ENCODE peak calls at places on chromosomes 6 and 20, in nine cellular contexts. One of them, this sample, is unnamed.

GRCh38 chr6:137112067-137112355 is 61.4 kb downstream of the IL22RA2 start:
- DNase-seq in prostate gland: no peak
- DNase-seq in mammary epithelial cell: peak; percentile 80
- DNase-seq in HCT116: no peak
- DNase-seq in endodermal cell: no peak
- DNase-seq in breast epithelium: no peak
- DNase-seq in body of pancreas: no peak
- DNase-seq in CD8-positive, alpha-beta memory T cell: no peak
- DNase-seq in psoas muscle: no peak
- DNase-seq in this sample: no peak

GRCh38 chr6:107712523-107713213 is 111.4 kb downstream of the SCML4 start:
- DNase-seq in mammary epithelial cell: peak; percentile 91
- DNase-seq in body of pancreas: no peak
- DNase-seq in prostate gland: no peak
- DNase-seq in psoas muscle: no peak
- DNase-seq in breast epithelium: no peak
- DNase-seq in endodermal cell: no peak
- DNase-seq in CD8-positive, alpha-beta memory T cell: no peak
- DNase-seq in HCT116: no peak
- DNase-seq in this sample: no peak

GRCh38 chr6:75431379-75431778 is 62.2 kb downstream of the FILIP1 start:
- DNase-seq in endodermal cell: no peak
- DNase-seq in mammary epithelial cell: peak; percentile 9
- DNase-seq in breast epithelium: no peak
- DNase-seq in psoas muscle: peak; percentile 37
- DNase-seq in CD8-positive, alpha-beta memory T cell: no peak
- DNase-seq in body of pancreas: no peak
- DNase-seq in prostate gland: no peak
- DNase-seq in HCT116: no peak
- DNase-seq in this sample: no peak

GRCh38 chr6:6657085-6657819 is 68.7 kb downstream of the LY86 start:
- DNase-seq in mammary epithelial cell: no peak
- DNase-seq in breast epithelium: no peak
- DNase-seq in prostate gland: no peak
- DNase-seq in HCT116: no peak
- DNase-seq in endodermal cell: no peak
- DNase-seq in body of pancreas: no peak
- DNase-seq in psoas muscle: no peak
- DNase-seq in CD8-positive, alpha-beta memory T cell: no peak
- DNase-seq in this sample: no peak

GRCh38 chr20:58661298-58662141 is 10.4 kb downstream of the STX16 start:
- DNase-seq in endodermal cell: no peak
- DNase-seq in HCT116: no peak
- DNase-seq in breast epithelium: no peak
- DNase-seq in body of pancreas: no peak
- DNase-seq in mammary epithelial cell: no peak
- DNase-seq in psoas muscle: no peak
- DNase-seq in prostate gland: no peak
- DNase-seq in CD8-positive, alpha-beta memory T cell: peak; percentile 24
- DNase-seq in this sample: no peak

GRCh38 chr6:38676236-38676973 is 26.5 kb downstream of the GLO1 start:
- DNase-seq in psoas muscle: no peak
- DNase-seq in endodermal cell: no peak
- DNase-seq in body of pancreas: no peak
- DNase-seq in prostate gland: no peak
- DNase-seq in breast epithelium: no peak
- DNase-seq in CD8-positive, alpha-beta memory T cell: no peak
- DNase-seq in mammary epithelial cell: no peak
- DNase-seq in HCT116: no peak
- DNase-seq in this sample: no peak

GRCh38 chr6:74631558-74631957 is 574.3 kb downstream of the COL12A1 start:
- DNase-seq in body of pancreas: no peak
- DNase-seq in endodermal cell: no peak
- DNase-seq in psoas muscle: no peak
- DNase-seq in mammary epithelial cell: no peak
- DNase-seq in breast epithelium: no peak
- DNase-seq in prostate gland: no peak
- DNase-seq in CD8-positive, alpha-beta memory T cell: no peak
- DNase-seq in HCT116: no peak
- DNase-seq in this sample: no peak

GRCh38 chr20:32648761-32649615 is 24.8 kb downstream of the C20orf203 start:
- DNase-seq in mammary epithelial cell: peak; percentile 67
- DNase-seq in prostate gland: no peak
- DNase-seq in psoas muscle: no peak
- DNase-seq in body of pancreas: no peak
- DNase-seq in breast epithelium: peak; percentile 27
- DNase-seq in endodermal cell: peak; percentile 35
- DNase-seq in HCT116: peak; percentile 13
- DNase-seq in CD8-positive, alpha-beta memory T cell: no peak
- DNase-seq in this sample: no peak

GRCh38 chr6:119966484-119966883 is 616.9 kb upstream of the MAN1A1 start:
- DNase-seq in prostate gland: no peak
- DNase-seq in mammary epithelial cell: no peak
- DNase-seq in CD8-positive, alpha-beta memory T cell: no peak
- DNase-seq in body of pancreas: no peak
- DNase-seq in HCT116: no peak
- DNase-seq in breast epithelium: no peak
- DNase-seq in endodermal cell: peak; percentile 85
- DNase-seq in psoas muscle: no peak
- DNase-seq in this sample: no peak

GRCh38 chr6:44630125-44631028 is 242.9 kb downstream of the CDC5L start:
- DNase-seq in psoas muscle: no peak
- DNase-seq in CD8-positive, alpha-beta memory T cell: no peak
- DNase-seq in endodermal cell: peak; percentile 93
- DNase-seq in HCT116: peak; percentile 42
- DNase-seq in prostate gland: peak; percentile 13
- DNase-seq in breast epithelium: no peak
- DNase-seq in mammary epithelial cell: peak; percentile 33
- DNase-seq in body of pancreas: peak; percentile 24
- DNase-seq in this sample: no peak

GRCh38 chr6:161137839-161138544 is 135.9 kb downstream of the AGPAT4 start:
- DNase-seq in endodermal cell: no peak
- DNase-seq in body of pancreas: no peak
- DNase-seq in prostate gland: no peak
- DNase-seq in HCT116: no peak
- DNase-seq in CD8-positive, alpha-beta memory T cell: no peak
- DNase-seq in mammary epithelial cell: peak; percentile 90
- DNase-seq in psoas muscle: no peak
- DNase-seq in breast epithelium: no peak
- DNase-seq in this sample: no peak

GRCh38 chr20:36654506-36654905 is 8.5 kb upstream of the SLA2 start:
- DNase-seq in prostate gland: no peak
- DNase-seq in body of pancreas: no peak
- DNase-seq in HCT116: no peak
- DNase-seq in breast epithelium: no peak
- DNase-seq in mammary epithelial cell: no peak
- DNase-seq in psoas muscle: no peak
- DNase-seq in CD8-positive, alpha-beta memory T cell: no peak
- DNase-seq in endodermal cell: no peak
- DNase-seq in this sample: no peak

GRCh38 chr20:36656733-36657132 is 10.7 kb upstream of the SLA2 start:
- DNase-seq in endodermal cell: no peak
- DNase-seq in psoas muscle: no peak
- DNase-seq in prostate gland: no peak
- DNase-seq in mammary epithelial cell: no peak
- DNase-seq in HCT116: no peak
- DNase-seq in body of pancreas: no peak
- DNase-seq in CD8-positive, alpha-beta memory T cell: no peak
- DNase-seq in breast epithelium: no peak
- DNase-seq in this sample: no peak

GRCh38 chr20:36658300-36658699 is 12.3 kb upstream of the SLA2 start:
- DNase-seq in endodermal cell: no peak
- DNase-seq in prostate gland: no peak
- DNase-seq in psoas muscle: no peak
- DNase-seq in HCT116: no peak
- DNase-seq in body of pancreas: no peak
- DNase-seq in mammary epithelial cell: no peak
- DNase-seq in breast epithelium: no peak
- DNase-seq in CD8-positive, alpha-beta memory T cell: peak; percentile 8
- DNase-seq in this sample: no peak

GRCh38 chr20:36647194-36648121 is 1.5 kb upstream of the SLA2 start:
- DNase-seq in psoas muscle: no peak
- DNase-seq in mammary epithelial cell: no peak
- DNase-seq in body of pancreas: no peak
- DNase-seq in endodermal cell: no peak
- DNase-seq in CD8-positive, alpha-beta memory T cell: no peak
- DNase-seq in HCT116: no peak
- DNase-seq in prostate gland: no peak
- DNase-seq in breast epithelium: no peak
- DNase-seq in this sample: no peak

DNA sequence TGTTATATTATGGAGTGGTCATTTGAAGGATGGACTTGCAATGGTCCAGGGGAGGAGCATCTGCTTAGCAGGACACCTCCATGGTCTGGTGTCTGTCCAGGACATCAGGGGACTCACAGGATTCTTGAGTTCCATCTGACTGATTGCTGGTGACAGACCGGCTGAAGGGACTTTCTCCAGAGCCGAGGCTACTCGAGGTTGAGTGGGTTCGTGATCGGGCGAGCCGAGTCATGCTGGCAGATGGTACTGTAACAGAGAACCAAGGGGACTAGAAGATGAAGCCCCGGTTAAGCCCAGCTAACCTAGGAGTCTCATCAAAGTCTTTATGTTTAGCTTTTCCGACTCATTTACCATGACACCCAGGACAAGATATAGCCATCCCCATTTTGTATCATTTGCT is 7.5 kb upstream of the SLA2 start:
- DNase-seq in breast epithelium: no peak
- DNase-seq in endodermal cell: no peak
- DNase-seq in HCT116: no peak
- DNase-seq in psoas muscle: no peak
- DNase-seq in prostate gland: no peak
- DNase-seq in mammary epithelial cell: no peak
- DNase-seq in body of pancreas: no peak
- DNase-seq in CD8-positive, alpha-beta memory T cell: no peak
- DNase-seq in this sample: no peak
- H3K27ac ChIP-seq in breast epithelium: no peak overlapping the region
- H3K27ac ChIP-seq in endodermal cell: no peak overlapping the region
- H3K27ac ChIP-seq in HCT116: no peak overlapping the region
- H3K27ac ChIP-seq in psoas muscle: no peak overlapping the region
- H3K27ac ChIP-seq in prostate gland: no peak overlapping the region
- H3K27ac ChIP-seq in mammary epithelial cell: no peak overlapping the region
- H3K27ac ChIP-seq in body of pancreas: no peak overlapping the region
- H3K27ac ChIP-seq in CD8-positive, alpha-beta memory T cell: no peak overlapping the region
- H3K27ac ChIP-seq in this sample: no peak overlapping the region

GRCh38 chr6:158767714-158768113 is 51.5 kb downstream of the EZR start:
- DNase-seq in psoas muscle: no peak
- DNase-seq in mammary epithelial cell: no peak
- DNase-seq in endodermal cell: no peak
- DNase-seq in prostate gland: no peak
- DNase-seq in HCT116: no peak
- DNase-seq in breast epithelium: no peak
- DNase-seq in body of pancreas: no peak
- DNase-seq in CD8-positive, alpha-beta memory T cell: no peak
- DNase-seq in this sample: no peak
- H3K36me3 ChIP-seq in psoas muscle: peaks cover 89% of the 10 kb centered on the region
- H3K36me3 ChIP-seq in mammary epithelial cell: peaks cover 57% of the 10 kb centered on the region
- H3K36me3 ChIP-seq in endodermal cell: peaks cover 88% of the 10 kb centered on the region
- H3K36me3 ChIP-seq in prostate gland: peaks cover 23% of the 10 kb centered on the region
- H3K36me3 ChIP-seq in HCT116: peaks cover 58% of the 10 kb centered on the region
- H3K36me3 ChIP-seq in breast epithelium: no peaks in the 10 kb centered on the region
- H3K36me3 ChIP-seq in body of pancreas: peaks cover 46% of the 10 kb centered on the region
- H3K36me3 ChIP-seq in CD8-positive, alpha-beta memory T cell: peaks cover 69% of the 10 kb centered on the region
- H3K36me3 ChIP-seq in this sample: peaks cover 38% of the 10 kb centered on the region

DNA sequence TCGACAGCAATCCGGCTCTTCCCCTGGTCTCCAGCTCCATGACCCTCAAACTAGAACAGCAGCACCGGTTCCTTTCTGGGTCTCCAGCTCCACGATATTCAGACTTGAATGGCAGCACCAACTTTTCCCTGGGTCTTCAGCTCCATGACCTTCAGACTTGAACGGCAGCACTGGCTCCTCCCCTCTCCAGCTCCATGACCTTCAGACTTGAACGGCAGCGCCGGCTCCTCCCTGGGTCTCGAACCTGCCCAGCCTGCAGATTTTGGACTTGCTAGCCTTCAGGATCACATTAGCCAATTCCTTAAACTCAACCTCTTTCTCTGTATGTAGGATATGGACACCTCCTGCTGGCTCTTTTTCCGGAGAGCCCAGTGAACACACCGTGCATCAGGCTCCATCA is 350.9 kb downstream of the PREX1 start:
- DNase-seq in prostate gland: no peak
- DNase-seq in psoas muscle: no peak
- DNase-seq in mammary epithelial cell: no peak
- DNase-seq in HCT116: no peak
- DNase-seq in body of pancreas: no peak
- DNase-seq in CD8-positive, alpha-beta memory T cell: no peak
- DNase-seq in breast epithelium: no peak
- DNase-seq in endodermal cell: no peak
- DNase-seq in this sample: no peak
- H3K27me3 ChIP-seq in prostate gland: peaks cover 8% of the 10 kb centered on the region
- H3K27me3 ChIP-seq in psoas muscle: peaks cover 3% of the 10 kb centered on the region
- H3K27me3 ChIP-seq in mammary epithelial cell: no peaks in the 10 kb centered on the region
- H3K27me3 ChIP-seq in HCT116: peaks cover 94% of the 10 kb centered on the region
- H3K27me3 ChIP-seq in body of pancreas: no peaks in the 10 kb centered on the region
- H3K27me3 ChIP-seq in CD8-positive, alpha-beta memory T cell: peaks cover 11% of the 10 kb centered on the region
- H3K27me3 ChIP-seq in breast epithelium: peaks cover 23% of the 10 kb centered on the region
- H3K27me3 ChIP-seq in endodermal cell: peaks cover 48% of the 10 kb centered on the region
- H3K27me3 ChIP-seq in this sample: no peaks in the 10 kb centered on the region

GRCh38 chr6:126054802-126055201 is 68.5 kb downstream of the TRMT11 start:
- DNase-seq in breast epithelium: no peak
- DNase-seq in psoas muscle: no peak
- DNase-seq in endodermal cell: no peak
- DNase-seq in body of pancreas: no peak
- DNase-seq in mammary epithelial cell: no peak
- DNase-seq in CD8-positive, alpha-beta memory T cell: no peak
- DNase-seq in HCT116: no peak
- DNase-seq in prostate gland: no peak
- DNase-seq in this sample: no peak
- H3K27ac ChIP-seq in breast epithelium: no peak overlapping the region
- H3K27ac ChIP-seq in psoas muscle: no peak overlapping the region
- H3K27ac ChIP-seq in endodermal cell: no peak overlapping the region
- H3K27ac ChIP-seq in body of pancreas: no peak overlapping the region
- H3K27ac ChIP-seq in mammary epithelial cell: no peak overlapping the region
- H3K27ac ChIP-seq in CD8-positive, alpha-beta memory T cell: no peak overlapping the region
- H3K27ac ChIP-seq in HCT116: no peak overlapping the region
- H3K27ac ChIP-seq in prostate gland: no peak overlapping the region
- H3K27ac ChIP-seq in this sample: no peak overlapping the region

GRCh38 chr20:63966172-63966943 is 3.4 kb downstream of the ZNF512B start:
- DNase-seq in HCT116: no peak
- DNase-seq in breast epithelium: no peak
- DNase-seq in prostate gland: no peak
- DNase-seq in endodermal cell: peak; percentile 30
- DNase-seq in CD8-positive, alpha-beta memory T cell: no peak
- DNase-seq in body of pancreas: no peak
- DNase-seq in psoas muscle: no peak
- DNase-seq in mammary epithelial cell: no peak
- DNase-seq in this sample: no peak
- H3K36me3 ChIP-seq in HCT116: no peaks in the 10 kb centered on the region
- H3K36me3 ChIP-seq in breast epithelium: peaks cover 7% of the 10 kb centered on the region
- H3K36me3 ChIP-seq in prostate gland: no peaks in the 10 kb centered on the region
- H3K36me3 ChIP-seq in endodermal cell: peaks cover 34% of the 10 kb centered on the region
- H3K36me3 ChIP-seq in CD8-positive, alpha-beta memory T cell: peaks cover 4% of the 10 kb centered on the region
- H3K36me3 ChIP-seq in body of pancreas: no peaks in the 10 kb centered on the region
- H3K36me3 ChIP-seq in psoas muscle: peaks cover 49% of the 10 kb centered on the region
- H3K36me3 ChIP-seq in mammary epithelial cell: no peaks in the 10 kb centered on the region
- H3K36me3 ChIP-seq in this sample: no peaks in the 10 kb centered on the region

GRCh38 chr6:98831057-98832031 is 3.0 kb upstream of the POU3F2 start:
- DNase-seq in HCT116: no peak
- DNase-seq in body of pancreas: no peak
- DNase-seq in mammary epithelial cell: no peak
- DNase-seq in CD8-positive, alpha-beta memory T cell: no peak
- DNase-seq in breast epithelium: no peak
- DNase-seq in prostate gland: no peak
- DNase-seq in psoas muscle: no peak
- DNase-seq in endodermal cell: peak; percentile 81
- DNase-seq in this sample: no peak
- H3K27me3 ChIP-seq in HCT116: peaks cover 6% of the 10 kb centered on the region
- H3K27me3 ChIP-seq in body of pancreas: no peaks in the 10 kb centered on the region
- H3K27me3 ChIP-seq in mammary epithelial cell: peaks cover 82% of the 10 kb centered on the region
- H3K27me3 ChIP-seq in CD8-positive, alpha-beta memory T cell: peaks cover 46% of the 10 kb centered on the region
- H3K27me3 ChIP-seq in breast epithelium: peaks cover 97% of the 10 kb centered on the region
- H3K27me3 ChIP-seq in prostate gland: peaks cover 53% of the 10 kb centered on the region
- H3K27me3 ChIP-seq in psoas muscle: peaks cover 54% of the 10 kb centered on the region
- H3K27me3 ChIP-seq in endodermal cell: peaks cover 92% of the 10 kb centered on the region
- H3K27me3 ChIP-seq in this sample: peaks cover 3% of the 10 kb centered on the region